ENCODE peak calls at places on chromosomes 5 and 9, in seven cellular contexts. T is left ventricle myocardium superior; Y is uterus; H is HuH-7.5; I is fibroblast of the conjunctiva; D is stimulated activated CD4-positive, alpha-beta T cell treated with anti-CD3 and anti-CD28 coated beads, Interleukin-1b, Interleukin-23, amount 100 ng/mL, for 24 hours; F is SW480. U is an unnamed sample.
A peak's percentile ranks its signal among the peaks of the same experiment; 100 is the strongest.

GRCh38 chr5:123916331-123917121 is 404.5 kb downstream of the CSNK1G3 start:
- DNase-seq in T (no peak), Y (no peak), H (no peak), I (peak; percentile 28), D (no peak), F (peak; percentile 95), U (peak; percentile 56)

GRCh38 chr9:87505869-87506678 is 8.4 kb downstream of the DAPK1 start:
- DNase-seq in T (no peak), Y (no peak), H (peak; percentile 61), I (no peak), D (no peak), F (no peak), U (no peak)

GRCh38 chr5:1767524-1768282 is 31.9 kb downstream of the MRPL36 start:
- DNase-seq in T (no peak), Y (no peak), H (no peak), I (no peak), D (no peak), F (no peak), U (no peak)

GRCh38 chr9:129474740-129475404 is 146.0 kb downstream of the C9orf50 start:
- DNase-seq in T (no peak), Y (no peak), H (no peak), I (no peak), D (no peak), F (no peak), U (no peak)

GRCh38 chr9:20848490-20848889 is 164.4 kb downstream of the FOCAD start:
- DNase-seq in T (no peak), Y (no peak), H (no peak), I (no peak), D (no peak), F (no peak), U (no peak)

GRCh38 chr9:134627417-134628353 is 13.9 kb upstream of the COL5A1 start:
- DNase-seq in T (peak; percentile 15), Y (peak; percentile 12), H (no peak), I (no peak), D (no peak), F (no peak), U (no peak)

GRCh38 chr5:158695595-158696330 is 404.0 kb downstream of the EBF1 start:
- DNase-seq in T (peak; percentile 86), Y (peak; percentile 76), H (peak; percentile 41), I (peak; percentile 90), D (peak; percentile 16), F (peak; percentile 56), U (no peak)

GRCh38 chr9:34249274-34249673 is 70.4 kb downstream of the UBAP1 start:
- DNase-seq in T (no peak), Y (no peak), H (no peak), I (no peak), D (no peak), F (no peak), U (no peak)

GRCh38 chr5:90514520-90514919 is 14.9 kb downstream of the LYSMD3 start:
- DNase-seq in T (no peak), Y (no peak), H (no peak), I (no peak), D (no peak), F (no peak), U (no peak)

GRCh38 chr5:138504799-138505198 is 38.2 kb downstream of the ETF1 start:
- DNase-seq in T (peak; percentile 51), Y (no peak), H (no peak), I (no peak), D (no peak), F (no peak), U (no peak)